ENCODE peak calls at places on chromosomes 4 and X, in six cellular contexts. N is tibial nerve, H is transverse colon, F is A549, I is H1, D is SK-N-SH. G is an unnamed sample.

GRCh38 chrX:104833401-104833800 is 267.4 kb downstream of the IL1RAPL2 start:
- DNase-seq in N (no peak), H (no peak), F (no peak), I (no peak), D (no peak), G (no peak)

GRCh38 chr4:139279723-139280620 is at the start of gene MGARP:
- DNase-seq in N (no peak), H (no peak), F (peak; percentile 10), I (peak; percentile 50), D (peak; percentile 66), G (no peak)

GRCh38 chrX:112368371-112368770 is 285.8 kb upstream of the TRPC5 start:
- DNase-seq in N (no peak), H (no peak), F (no peak), I (no peak), D (peak; percentile 12), G (no peak)

GRCh38 chr4:48129307-48130014 is 4.6 kb downstream of the TXK start:
- DNase-seq in N (no peak), H (peak; percentile 52), F (peak; percentile 7), I (no peak), D (no peak), G (no peak)

GRCh38 chr4:16117164-16117563 is 33.3 kb upstream of the PROM1 start:
- DNase-seq in N (no peak), H (no peak), F (no peak), I (no peak), D (no peak), G (no peak)

GRCh38 chr4:188266386-188266785 is 127.1 kb downstream of the TRIML1 start:
- DNase-seq in N (no peak), H (no peak), F (no peak), I (no peak), D (no peak), G (no peak)

GRCh38 chr4:138681000-138681604 is 334.5 kb upstream of the NOCT start:
- DNase-seq in N (peak; percentile 72), H (peak; percentile 77), F (peak; percentile 58), I (no peak), D (peak; percentile 62), G (peak; percentile 88)

GRCh38 chr4:144645621-144646522 is at the start of gene HHIP:
- DNase-seq in N (peak; percentile 33), H (peak; percentile 25), F (peak; percentile 14), I (no peak), D (peak; percentile 70), G (peak; percentile 66)

GRCh38 chr4:38670061-38670894 is 6.3 kb downstream of the KLF3 start:
- DNase-seq in N (no peak), H (no peak), F (no peak), I (no peak), D (peak; percentile 66), G (no peak)

GRCh38 chrX:40953369-40953768 is 131.9 kb upstream of the USP9X start:
- DNase-seq in N (no peak), H (no peak), F (no peak), I (no peak), D (no peak), G (no peak)

GRCh38 chr4:15912961-15913630 is 25.4 kb downstream of the FGFBP1 start:
- DNase-seq in N (no peak), H (no peak), F (no peak), I (no peak), D (no peak), G (no peak)

GRCh38 chr4:81723044-81723884 is 251.6 kb upstream of the RASGEF1B start:
- DNase-seq in N (no peak), H (no peak), F (no peak), I (no peak), D (no peak), G (no peak)

GRCh38 chr4:111126340-111126739 is 503.5 kb upstream of the PITX2 start:
- DNase-seq in N (no peak), H (no peak), F (no peak), I (no peak), D (no peak), G (no peak)

GRCh38 chr4:52572936-52573485 is 86.1 kb downstream of the USP46 start:
- DNase-seq in N (no peak), H (no peak), F (no peak), I (no peak), D (no peak), G (no peak)

GRCh38 chrX:109578916-109579315 is 42.3 kb downstream of the NXT2 start:
- DNase-seq in N (no peak), H (no peak), F (no peak), I (no peak), D (no peak), G (no peak)

GRCh38 chr4:108168672-108169562 is at the start of gene LEF1:
- DNase-seq in N (no peak), H (peak; percentile 33), F (no peak), I (peak; percentile 49), D (peak; percentile 63), G (no peak)

GRCh38 chrX:132614297-132614696 is 125.5 kb upstream of the MBNL3 start:
- DNase-seq in N (no peak), H (no peak), F (peak; percentile 2), I (no peak), D (no peak), G (no peak)

GRCh38 chrX:37378399-37378798 is 29.2 kb downstream of the PRRG1 start:
- DNase-seq in N (no peak), H (no peak), F (no peak), I (no peak), D (no peak), G (no peak)

GRCh38 chr4:48651869-48652447 is 128.1 kb downstream of the FRYL start:
- DNase-seq in N (no peak), H (no peak), F (no peak), I (no peak), D (no peak), G (no peak)

GRCh38 chr4:95545526-95545925 is 3.2 kb downstream of the UNC5C start:
- DNase-seq in N (no peak), H (no peak), F (no peak), I (no peak), D (no peak), G (no peak)

GRCh38 chr4:84496356-84497219 is 2.5 kb downstream of the NKX6-1 start:
- DNase-seq in N (no peak), H (no peak), F (no peak), I (no peak), D (peak; percentile 42), G (no peak)

GRCh38 chr4:3767569-3768288 is 1.5 kb downstream of the ADRA2C start:
- DNase-seq in N (no peak), H (peak; percentile 15), F (peak; percentile 52), I (no peak), D (peak; percentile 72), G (no peak)

GRCh38 chr4:163107754-163108153 is 58.9 kb downstream of the NAF1 start:
- DNase-seq in N (no peak), H (no peak), F (peak; percentile 2), I (no peak), D (no peak), G (no peak)

GRCh38 chrX:72094894-72095293 is 36.8 kb downstream of the RTL5 start:
- DNase-seq in N (no peak), H (peak; percentile 15), F (no peak), I (no peak), D (peak; percentile 90), G (no peak)

GRCh38 chr4:102328045-102328444 is 17.2 kb downstream of the SLC39A8 start:
- DNase-seq in N (no peak), H (no peak), F (no peak), I (no peak), D (no peak), G (no peak)

GRCh38 chrX:97846228-97846627 is 962.5 kb downstream of the RPA4 start:
- DNase-seq in N (no peak), H (no peak), F (no peak), I (no peak), D (no peak), G (no peak)

GRCh38 chr4:75985116-75985515 is 5.6 kb downstream of the SDAD1 start:
- DNase-seq in N (no peak), H (no peak), F (no peak), I (no peak), D (no peak), G (no peak)

DNA sequence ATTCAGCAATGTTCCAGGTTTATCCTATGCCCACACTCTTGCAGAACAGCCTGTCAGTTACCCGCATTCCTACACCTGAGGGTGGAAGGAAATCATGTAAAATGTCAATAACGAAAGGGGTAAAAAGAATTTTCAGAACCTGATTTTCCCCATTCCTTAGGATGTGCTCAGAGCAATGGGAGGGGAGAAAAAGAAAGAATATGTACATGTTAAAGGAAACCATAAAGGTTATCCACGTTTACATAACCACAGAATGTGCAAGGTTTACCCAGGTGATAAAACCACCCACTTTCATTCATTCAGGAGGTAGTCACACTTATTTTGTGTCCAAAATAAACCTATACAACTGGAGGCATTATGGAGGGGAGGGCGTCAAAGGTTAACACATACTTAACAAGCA is 335.5 kb downstream of the ZNF674 start:
- DNase-seq in N (no peak), H (no peak), F (no peak), I (no peak), D (no peak), G (no peak)
- TF ChIP-seq EP300 in N (no peak), H (no peak), F (no peak), I (no peak), D (no peak), G (no peak)

GRCh38 chr4:40000711-40001110 is 23.0 kb upstream of the PDS5A start:
- DNase-seq in N (no peak), H (no peak), F (no peak), I (no peak), D (no peak), G (no peak)

GRCh38 chr4:39998659-39999345 is 21.1 kb upstream of the PDS5A start:
- DNase-seq in N (no peak), H (no peak), F (peak; percentile 75), I (no peak), D (no peak), G (no peak)

GRCh38 chr4:40003986-40004385 is 26.3 kb upstream of the PDS5A start:
- DNase-seq in N (no peak), H (no peak), F (peak; percentile 14), I (no peak), D (no peak), G (no peak)
- H3K27ac ChIP-seq in N (no peak overlapping the region), H (no peak overlapping the region), F (no peak overlapping the region), I (no peak overlapping the region), D (no peak overlapping the region), G (no peak overlapping the region)

DNA sequence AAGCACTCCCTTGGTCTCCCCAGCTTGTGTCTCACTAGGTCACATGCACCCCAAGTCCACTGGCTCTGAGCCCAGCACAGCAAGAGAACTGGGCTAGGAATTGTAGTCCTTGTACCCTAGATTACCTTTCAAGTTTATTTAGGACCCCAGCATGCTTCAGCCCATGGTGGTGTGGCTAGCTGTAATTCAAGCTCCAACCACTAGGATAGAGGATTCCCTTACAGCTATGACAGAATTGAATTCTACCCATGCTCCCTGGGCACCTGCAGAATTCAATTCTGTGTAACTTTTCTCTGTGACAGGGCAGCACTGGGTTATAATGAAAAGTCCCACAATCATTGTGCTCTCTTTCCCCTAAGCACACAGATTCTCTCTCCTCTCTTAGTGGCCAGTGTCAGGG is 253.8 kb upstream of the DMD start:
- DNase-seq in N (no peak), H (no peak), F (no peak), I (no peak), D (no peak), G (no peak)
- TF ChIP-seq CTCF in N (no peak), H (no peak), F (no peak), I (peak; percentile 38), D (peak; percentile 27), G (no peak)

DNA sequence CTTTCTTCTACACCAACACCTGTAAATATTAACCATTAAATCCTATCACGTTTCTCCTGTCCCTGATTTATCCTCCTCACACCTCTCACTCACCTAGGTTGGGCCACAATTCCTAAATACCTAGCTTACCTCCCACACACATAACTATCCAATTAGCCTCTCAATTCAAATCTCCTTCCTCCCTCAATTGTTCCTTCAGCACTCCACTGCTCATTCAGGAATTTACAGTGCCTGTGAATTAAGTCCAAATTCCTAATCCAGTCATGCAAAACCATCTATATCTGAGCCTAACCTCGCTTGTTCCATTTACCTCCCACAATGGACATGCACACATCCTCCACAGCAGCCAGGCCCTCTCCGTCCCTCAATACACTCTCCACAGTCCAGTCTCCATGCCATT is 17.5 kb downstream of the ANXA5 start:
- DNase-seq in N (no peak), H (no peak), F (no peak), I (no peak), D (no peak), G (no peak)
- TF ChIP-seq EP300 in N (no peak), H (no peak), F (no peak), I (no peak), D (no peak), G (no peak)

G was measured in suprapubic skin.